ENCODE peak calls at places on chromosomes 4 and X, in seven cellular contexts. R, Q, Z, O, I, N and L are unnamed samples.

GRCh38 chr4:86233681-86234080 is 126.2 kb downstream of the MAPK10 start:
- DNase-seq in R (no peak), Q (peak), Z (no peak), O (no peak), I (no peak), N (peak), L (peak)

GRCh38 chrX:88526385-88526784 is 220.6 kb upstream of the CPXCR1 start:
- DNase-seq in R (no peak), Q (no peak), Z (no peak), O (no peak), I (peak), N (no peak), L (no peak)

GRCh38 chr4:22179124-22179874 is 230.7 kb upstream of the KCNIP4 start:
- DNase-seq in R (no peak), Q (peak), Z (no peak), O (no peak), I (peak), N (peak), L (peak)

GRCh38 chr4:80104927-80105326 is 31.9 kb upstream of the ANTXR2 start:
- DNase-seq in R (no peak), Q (no peak), Z (no peak), O (no peak), I (no peak), N (no peak), L (no peak)

GRCh38 chr4:139643042-139643895 is 22.4 kb upstream of the MGST2 start:
- DNase-seq in R (no peak), Q (no peak), Z (no peak), O (no peak), I (no peak), N (no peak), L (no peak)

GRCh38 chr4:164819366-164819765 is 57.6 kb upstream of the APELA start:
- DNase-seq in R (no peak), Q (no peak), Z (no peak), O (no peak), I (no peak), N (no peak), L (no peak)

GRCh38 chrX:131633285-131633917 is 89.5 kb downstream of the OR13H1 start:
- DNase-seq in R (peak), Q (peak), Z (peak), O (peak), I (peak), N (peak), L (peak)

GRCh38 chr4:86845593-86845992 is 3.6 kb downstream of the SLC10A6 start:
- DNase-seq in R (no peak), Q (no peak), Z (no peak), O (no peak), I (no peak), N (no peak), L (no peak)

GRCh38 chr4:144178414-144178813 is 37.9 kb upstream of the GYPA start:
- DNase-seq in R (no peak), Q (no peak), Z (no peak), O (peak), I (no peak), N (peak), L (peak)

GRCh38 chrX:2498781-2499302 is 1.9 kb downstream of the DHRSX start:
- DNase-seq in R (peak), Q (peak), Z (no peak), O (peak), I (no peak), N (peak), L (peak)

GRCh38 chr4:5827108-5828004 is 65.5 kb downstream of the CRMP1 start:
- DNase-seq in R (no peak), Q (peak), Z (no peak), O (no peak), I (no peak), N (no peak), L (peak)

GRCh38 chr4:6193399-6193798 is 7.0 kb downstream of the JAKMIP1 start:
- DNase-seq in R (no peak), Q (no peak), Z (no peak), O (no peak), I (no peak), N (no peak), L (no peak)

GRCh38 chrX:427812-428725 is 41.4 kb upstream of the PPP2R3B start:
- DNase-seq in R (peak), Q (peak), Z (peak), O (peak), I (peak), N (no peak), L (peak)

GRCh38 chr4:121339307-121339706 is 41.5 kb downstream of the QRFPR start:
- DNase-seq in R (no peak), Q (peak), Z (no peak), O (no peak), I (no peak), N (peak), L (peak)

GRCh38 chrX:1480082-1480785 is 27.5 kb upstream of the ASMTL start:
- DNase-seq in R (no peak), Q (no peak), Z (no peak), O (no peak), I (peak), N (no peak), L (no peak)

GRCh38 chrX:133297284-133297683 is 79.1 kb upstream of the TFDP3 start:
- DNase-seq in R (no peak), Q (peak), Z (no peak), O (no peak), I (peak), N (peak), L (peak)

GRCh38 chr4:25021206-25021605 is 9.5 kb downstream of the LGI2 start:
- DNase-seq in R (no peak), Q (no peak), Z (no peak), O (no peak), I (no peak), N (no peak), L (peak)

GRCh38 chr4:176539785-176540175 is 220.0 kb downstream of the SPCS3 start:
- DNase-seq in R (no peak), Q (peak), Z (no peak), O (no peak), I (peak), N (peak), L (peak)

GRCh38 chr4:105145913-105146285 is 777 bp upstream of the TET2 start:
- DNase-seq in R (peak), Q (no peak), Z (no peak), O (peak), I (no peak), N (no peak), L (no peak)

GRCh38 chrX:134622813-134623185 is 35.5 kb downstream of the PLAC1 start:
- DNase-seq in R (no peak), Q (peak), Z (no peak), O (no peak), I (peak), N (peak), L (no peak)

GRCh38 chr4:43244688-43245382 is 352.3 kb downstream of the GRXCR1 start:
- DNase-seq in R (no peak), Q (no peak), Z (peak), O (no peak), I (no peak), N (no peak), L (no peak)

GRCh38 chr4:25913056-25913850 is 767 bp upstream of the SMIM20 start:
- DNase-seq in R (no peak), Q (no peak), Z (peak), O (peak), I (no peak), N (no peak), L (no peak)

GRCh38 chrX:84729809-84730208 is 227.6 kb upstream of the HDX start:
- DNase-seq in R (peak), Q (peak), Z (peak), O (peak), I (peak), N (no peak), L (peak)

GRCh38 chr4:102503301-102503746 is 2.2 kb downstream of the NFKB1 start:
- DNase-seq in R (no peak), Q (no peak), Z (peak), O (no peak), I (peak), N (no peak), L (no peak)

GRCh38 chrX:143632625-143633387 is 3.1 kb downstream of the SLITRK4 start:
- DNase-seq in R (no peak), Q (no peak), Z (no peak), O (peak), I (peak), N (no peak), L (no peak)

DNA sequence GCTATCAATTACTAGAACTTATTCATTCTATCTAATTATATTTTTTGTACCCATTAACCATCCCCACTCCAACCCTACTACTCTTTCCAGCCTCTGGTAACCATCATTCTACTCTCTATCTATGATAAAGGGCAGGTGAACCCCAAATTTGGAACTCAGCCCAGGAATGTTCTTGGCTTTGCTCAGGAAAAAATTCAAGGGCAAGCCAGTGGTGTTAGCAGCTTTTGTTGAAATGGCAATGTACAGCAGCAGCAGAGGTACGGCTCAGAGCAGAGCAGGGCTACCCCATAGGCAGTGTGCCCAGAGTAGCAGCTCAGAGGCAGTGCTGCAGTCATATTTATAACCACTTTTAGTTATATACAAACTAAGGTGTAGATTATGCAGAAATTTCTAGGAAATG is 138.2 kb downstream of the RNF150 start:
- DNase-seq in R (no peak), Q (no peak), Z (no peak), O (no peak), I (no peak), N (no peak), L (peak)
- H3K27ac ChIP-seq in R (no peak), Q (no peak), Z (no peak), O (no peak), I (no peak), N (no peak), L (no peak)

GRCh38 chr4:1058997-1059665 is 47.7 kb downstream of the FGFRL1 start:
- DNase-seq in R (peak), Q (no peak), Z (no peak), O (no peak), I (no peak), N (no peak), L (no peak)
- TF ChIP-seq EZH2 in R (no peak), Q (no peak), Z (no peak), O (no peak), I (no peak), N (no peak), L (peak)

DNA sequence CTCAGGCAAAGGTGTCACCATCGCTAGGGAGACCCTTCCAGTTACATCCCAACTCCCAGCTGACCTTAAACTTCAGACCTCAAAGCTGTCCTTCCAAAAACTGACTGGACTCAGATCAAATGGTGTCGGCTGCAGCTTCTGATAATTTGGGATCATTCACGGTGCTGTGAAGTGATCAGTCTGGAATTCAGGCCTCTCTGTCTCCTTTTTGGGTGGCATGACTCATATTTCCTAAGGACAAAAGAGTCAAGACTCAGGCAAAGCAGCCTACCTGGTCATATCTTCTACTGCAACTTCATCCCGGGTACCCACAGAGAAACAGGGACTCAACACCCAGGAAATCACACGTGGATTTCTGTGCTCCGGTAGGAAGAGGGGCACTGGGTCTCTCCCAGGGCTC is 87.6 kb downstream of the SORCS2 start:
- DNase-seq in R (no peak), Q (peak), Z (no peak), O (no peak), I (peak), N (peak), L (no peak)
- H3K4me2 ChIP-seq in R (no peak), Q (peak), Z (no peak), O (no peak), I (peak), N (peak), L (no peak)

GRCh38 chr4:119517361-119518229 is 111.0 kb downstream of the PDE5A start:
- DNase-seq in R (peak), Q (peak), Z (no peak), O (no peak), I (no peak), N (peak), L (peak)
- H3K27ac ChIP-seq in R (peak), Q (peak), Z (no peak), O (no peak), I (no peak), N (peak), L (peak)